ENCODE peak calls at places on chromosomes 4 and X, in six cellular contexts. E, L, Q, F, N and B are unnamed samples.

GRCh38 chr4:20376070-20376469 is 124.4 kb downstream of the SLIT2 start:
- DNase-seq in E (no peak), L (no peak), Q (no peak), F (no peak), N (no peak), B (no peak)

GRCh38 chr4:140004580-140005314 is 149.2 kb downstream of the MAML3 start:
- DNase-seq in E (peak), L (no peak), Q (no peak), F (peak), N (no peak), B (no peak)

GRCh38 chr4:24513718-24514117 is 70.6 kb downstream of the DHX15 start:
- DNase-seq in E (no peak), L (no peak), Q (no peak), F (peak), N (no peak), B (no peak)

GRCh38 chrX:1400731-1401471 is 9.0 kb upstream of the SLC25A6 start:
- DNase-seq in E (no peak), L (peak), Q (peak), F (no peak), N (no peak), B (no peak)

GRCh38 chr4:53905935-53906377 is 158.4 kb downstream of the CHIC2 start:
- DNase-seq in E (peak), L (no peak), Q (no peak), F (peak), N (peak), B (no peak)

GRCh38 chrX:136635235-136635634 is 12.7 kb upstream of the CD40LG start:
- DNase-seq in E (no peak), L (no peak), Q (no peak), F (no peak), N (peak), B (no peak)

GRCh38 chr4:42654606-42655005 is 2.3 kb downstream of the ATP8A1 start:
- DNase-seq in E (no peak), L (peak), Q (no peak), F (no peak), N (no peak), B (no peak)

GRCh38 chr4:40629401-40630334 is at the start of gene RBM47:
- DNase-seq in E (peak), L (peak), Q (peak), F (peak), N (no peak), B (no peak)

GRCh38 chr4:17234678-17235077 is 277.2 kb downstream of the QDPR start:
- DNase-seq in E (no peak), L (no peak), Q (no peak), F (no peak), N (no peak), B (no peak)

GRCh38 chrX:74523224-74523623 is 91.2 kb downstream of the RLIM start:
- DNase-seq in E (no peak), L (no peak), Q (no peak), F (no peak), N (no peak), B (no peak)

GRCh38 chr4:99612281-99612680 is 37.7 kb downstream of the MTTP start:
- DNase-seq in E (no peak), L (no peak), Q (no peak), F (no peak), N (no peak), B (no peak)

GRCh38 chr4:8101213-8101781 is 57.3 kb downstream of the ABLIM2 start:
- DNase-seq in E (no peak), L (no peak), Q (no peak), F (no peak), N (no peak), B (no peak)

GRCh38 chrX:150032742-150033141 is 94.5 kb upstream of the EOLA2 start:
- DNase-seq in E (no peak), L (no peak), Q (no peak), F (no peak), N (no peak), B (no peak)

GRCh38 chrX:97828454-97828853 is 944.7 kb downstream of the RPA4 start:
- DNase-seq in E (no peak), L (no peak), Q (no peak), F (no peak), N (no peak), B (no peak)

GRCh38 chr4:54082168-54082567 is 17.8 kb upstream of the CHIC2 start:
- DNase-seq in E (peak), L (peak), Q (no peak), F (no peak), N (no peak), B (no peak)

GRCh38 chr4:2808001-2808400 is 15.1 kb downstream of the SH3BP2 start:
- DNase-seq in E (no peak), L (no peak), Q (no peak), F (no peak), N (no peak), B (no peak)

GRCh38 chr4:47830263-47831025 is 7.4 kb downstream of the CORIN start:
- DNase-seq in E (no peak), L (no peak), Q (no peak), F (no peak), N (no peak), B (no peak)

GRCh38 chr4:16859031-16859430 is 39.4 kb downstream of the LDB2 start:
- DNase-seq in E (no peak), L (no peak), Q (no peak), F (no peak), N (no peak), B (no peak)

GRCh38 chr4:184330008-184330400 is 112.3 kb upstream of the ENPP6 start:
- DNase-seq in E (no peak), L (no peak), Q (no peak), F (no peak), N (peak), B (no peak)

GRCh38 chrX:1925053-1925481 is 310.2 kb downstream of the ASMT start:
- DNase-seq in E (no peak), L (no peak), Q (no peak), F (no peak), N (no peak), B (no peak)

GRCh38 chr4:185577592-185577940 is 42.3 kb upstream of the PDLIM3 start:
- DNase-seq in E (no peak), L (no peak), Q (no peak), F (no peak), N (no peak), B (no peak)

GRCh38 chr4:185576918-185577591 is 41.7 kb upstream of the PDLIM3 start:
- DNase-seq in E (no peak), L (no peak), Q (no peak), F (peak), N (no peak), B (no peak)

GRCh38 chr4:185576314-185576713 is 41.0 kb upstream of the PDLIM3 start:
- DNase-seq in E (no peak), L (no peak), Q (no peak), F (no peak), N (no peak), B (no peak)

GRCh38 chr4:185570727-185571126 is 35.4 kb upstream of the PDLIM3 start:
- DNase-seq in E (no peak), L (no peak), Q (no peak), F (peak), N (no peak), B (no peak)

DNA sequence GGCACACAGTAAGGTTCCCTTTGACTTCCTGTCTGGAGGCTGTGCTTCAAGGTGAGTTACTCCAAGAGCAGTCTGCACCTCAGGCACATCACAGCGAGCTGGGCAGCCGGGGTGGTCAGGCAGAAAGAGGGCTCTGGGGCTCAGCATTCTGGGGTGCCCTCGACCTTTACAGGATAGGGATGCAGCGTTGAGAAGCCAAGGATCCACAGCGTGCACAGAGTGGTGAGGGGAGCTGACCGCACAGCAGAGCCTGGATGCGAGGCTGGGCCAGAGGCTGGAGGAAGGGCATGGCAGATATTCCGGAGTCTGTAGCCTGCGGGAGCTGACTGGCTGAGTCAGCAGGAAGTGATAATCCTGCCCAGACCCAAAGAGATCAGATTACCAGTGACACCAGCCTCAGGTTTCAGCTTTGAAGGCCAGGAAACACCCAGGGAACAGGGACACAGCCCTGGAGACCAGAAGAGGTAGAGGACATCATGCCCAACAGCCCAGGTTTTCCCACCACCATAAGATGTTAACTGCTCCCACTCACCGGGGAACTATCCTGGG is 38.4 kb upstream of the PDLIM3 start:
- DNase-seq in E (no peak), L (peak), Q (no peak), F (peak), N (no peak), B (no peak)
- TF ChIP-seq POLR2AphosphoS5 in E (no peak), L (peak), Q (no peak), F (no peak), N (no peak), B (no peak)

GRCh38 chr4:153790962-153791551 is 2.2 kb upstream of the SFRP2 start:
- DNase-seq in E (no peak), L (no peak), Q (no peak), F (peak), N (no peak), B (no peak)
- H3K4me3 ChIP-seq in E (peak), L (no peak), Q (peak), F (peak), N (no peak), B (peak)

GRCh38 chr4:109075617-109076016 is 226.8 kb downstream of the COL25A1 start:
- DNase-seq in E (no peak), L (no peak), Q (no peak), F (no peak), N (no peak), B (no peak)
- TF ChIP-seq POLR2AphosphoS5 in E (no peak), L (no peak), Q (no peak), F (no peak), N (no peak), B (no peak)

GRCh38 chr4:85086721-85087120 is 120.2 kb upstream of the WDFY3 start:
- DNase-seq in E (no peak), L (no peak), Q (no peak), F (no peak), N (no peak), B (no peak)
- H3K4me3 ChIP-seq in E (no peak), L (no peak), Q (no peak), F (no peak), N (no peak), B (no peak)

GRCh38 chr4:82352118-82352824 is 21.5 kb downstream of the HNRNPD start:
- DNase-seq in E (no peak), L (no peak), Q (no peak), F (no peak), N (no peak), B (no peak)
- TF ChIP-seq POLR2AphosphoS5 in E (no peak), L (peak), Q (no peak), F (no peak), N (peak), B (no peak)

GRCh38 chr4:92255920-92256244 is 47.9 kb upstream of the GRID2 start:
- DNase-seq in E (no peak), L (no peak), Q (no peak), F (no peak), N (no peak), B (no peak)
- H3K4me3 ChIP-seq in E (no peak), L (no peak), Q (no peak), F (no peak), N (no peak), B (no peak)

DNA sequence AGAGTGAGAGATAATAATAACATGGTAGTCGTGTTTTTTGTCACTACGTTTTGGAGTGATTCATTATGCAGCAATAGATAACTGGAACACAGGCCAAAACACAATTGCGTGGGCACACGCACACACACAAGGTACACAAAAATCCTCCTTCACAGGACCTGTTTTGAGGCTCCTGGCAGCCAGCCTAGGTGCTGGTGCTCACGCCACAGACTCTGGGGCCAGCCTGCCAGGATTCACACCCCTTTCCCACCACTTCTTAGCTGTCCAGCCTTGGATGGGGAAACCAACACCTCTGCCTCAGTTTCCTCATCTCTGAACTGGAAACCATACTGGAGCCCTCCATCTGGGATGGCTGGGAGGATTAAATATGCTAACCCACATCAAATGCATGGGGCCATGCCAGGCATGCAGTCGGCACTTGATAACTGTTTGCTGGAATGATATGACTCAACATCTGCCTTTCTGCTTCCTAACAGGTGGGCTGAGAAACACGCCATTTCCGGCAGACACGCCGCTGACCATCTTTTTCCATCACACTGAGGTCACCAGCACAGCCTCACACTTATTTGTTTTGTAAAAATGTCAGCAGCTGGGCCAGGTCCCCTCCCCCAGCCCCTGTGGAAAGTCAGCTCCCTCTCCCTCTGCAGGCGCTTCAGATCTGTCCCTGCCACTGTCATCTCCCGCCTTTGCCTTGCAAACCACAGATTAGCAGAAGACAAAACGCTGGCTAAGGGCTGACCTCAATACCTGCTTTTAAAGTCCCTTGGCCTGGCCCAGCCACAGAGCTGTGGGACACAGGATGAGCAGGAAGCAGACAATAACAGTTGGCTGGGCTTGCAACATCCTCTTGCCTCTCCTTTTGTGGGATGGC is 237.5 kb downstream of the BCOR start:
- DNase-seq in E (peak), L (peak), Q (no peak), F (peak), N (peak), B (no peak)
- TF ChIP-seq POLR2AphosphoS5 in E (no peak), L (no peak), Q (no peak), F (no peak), N (peak), B (no peak)

DNA sequence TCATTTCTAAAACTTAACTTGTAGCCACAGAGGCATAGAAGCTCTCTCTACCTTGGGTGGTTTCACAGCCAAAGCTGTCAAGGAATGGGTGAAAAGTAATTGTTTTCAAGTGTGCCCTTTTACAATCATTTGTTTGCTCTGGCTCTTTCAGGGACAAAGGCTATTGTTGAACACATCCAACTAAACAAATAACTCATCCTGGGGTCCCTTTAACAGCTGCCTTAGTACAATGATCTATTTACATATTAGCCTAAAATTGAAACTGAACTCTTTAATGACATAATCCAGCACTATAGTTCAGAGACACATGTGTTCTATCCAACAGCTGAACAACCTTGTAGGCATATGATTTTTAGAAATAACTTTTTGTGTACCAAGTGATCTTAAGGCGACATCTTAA is 3.7 kb downstream of the HHIP start:
- DNase-seq in E (no peak), L (no peak), Q (no peak), F (no peak), N (no peak), B (no peak)
- H3K4me3 ChIP-seq in E (no peak), L (no peak), Q (no peak), F (no peak), N (no peak), B (no peak)